ENCODE peak calls at places on chromosomes 11 and 22, in four cellular contexts. I, U, R and E are unnamed samples.

GRCh38 chr11:128152796-128153696 is 434.3 kb downstream of the ETS1 start:
- DNase-seq in I (no peak), R (no peak), U (no peak), E (no peak)

GRCh38 chr11:74731301-74732094 is at the start of gene CHRDL2:
- DNase-seq in R (no peak), I (no peak), U (no peak), E (no peak)

GRCh38 chr11:83078269-83078668 is 6.6 kb upstream of the RAB30 start:
- DNase-seq in I (no peak), U (no peak), R (no peak), E (no peak)

GRCh38 chr11:9016916-9017642 is 13.3 kb upstream of the NRIP3 start:
- DNase-seq in U (no peak), I (no peak), R (no peak), E (no peak)

GRCh38 chr11:131977854-131978253 is 607.4 kb downstream of the NTM start:
- DNase-seq in U (no peak), R (no peak), I (no peak), E (peak; percentile 31)

GRCh38 chr11:61912991-61913698 is 4.2 kb downstream of the RAB3IL1 start:
- DNase-seq in I (no peak), R (no peak), U (peak; percentile 14), E (no peak)

GRCh38 chr11:77413850-77414249 is 60.0 kb downstream of the PAK1 start:
- DNase-seq in R (no peak), U (no peak), I (no peak), E (no peak)

GRCh38 chr11:3845670-3846069 is 4.9 kb upstream of the RHOG start:
- DNase-seq in I (no peak), U (no peak), R (no peak), E (no peak)

GRCh38 chr22:37805878-37806277 is 1.9 kb upstream of the GCAT start:
- DNase-seq in U (no peak), I (no peak), R (no peak), E (no peak)

GRCh38 chr11:62082292-62082657 is 41.5 kb upstream of the INCENP start:
- DNase-seq in R (no peak), I (no peak), U (no peak), E (no peak)

GRCh38 chr22:27987557-27987956 is 68.5 kb upstream of the PITPNB start:
- DNase-seq in U (no peak), R (no peak), I (no peak), E (peak; percentile 79)

GRCh38 chr11:58509730-58510129 is 1.8 kb upstream of the OR5B21 start:
- DNase-seq in I (no peak), R (no peak), U (no peak), E (no peak)

GRCh38 chr11:129871914-129872313 is 23.5 kb downstream of the NFRKB start:
- DNase-seq in U (no peak), R (no peak), I (no peak), E (no peak)
- TF ChIP-seq CTCF in U (no peak), R (no peak), I (no peak), E (no peak)

GRCh38 chr11:111917312-111917711 is 1.4 kb upstream of the C11orf52 start:
- DNase-seq in I (no peak), R (no peak), U (no peak), E (no peak)

GRCh38 chr11:111920908-111921307 is 2.2 kb downstream of the C11orf52 start:
- DNase-seq in U (no peak), I (no peak), R (no peak), E (no peak)

GRCh38 chr11:111917788-111918187 is 925 bp upstream of the C11orf52 start:
- DNase-seq in U (no peak), I (no peak), R (no peak), E (no peak)

GRCh38 chr11:111916768-111917167 is 1.9 kb upstream of the C11orf52 start:
- DNase-seq in R (no peak), U (no peak), I (no peak), E (no peak)

DNA sequence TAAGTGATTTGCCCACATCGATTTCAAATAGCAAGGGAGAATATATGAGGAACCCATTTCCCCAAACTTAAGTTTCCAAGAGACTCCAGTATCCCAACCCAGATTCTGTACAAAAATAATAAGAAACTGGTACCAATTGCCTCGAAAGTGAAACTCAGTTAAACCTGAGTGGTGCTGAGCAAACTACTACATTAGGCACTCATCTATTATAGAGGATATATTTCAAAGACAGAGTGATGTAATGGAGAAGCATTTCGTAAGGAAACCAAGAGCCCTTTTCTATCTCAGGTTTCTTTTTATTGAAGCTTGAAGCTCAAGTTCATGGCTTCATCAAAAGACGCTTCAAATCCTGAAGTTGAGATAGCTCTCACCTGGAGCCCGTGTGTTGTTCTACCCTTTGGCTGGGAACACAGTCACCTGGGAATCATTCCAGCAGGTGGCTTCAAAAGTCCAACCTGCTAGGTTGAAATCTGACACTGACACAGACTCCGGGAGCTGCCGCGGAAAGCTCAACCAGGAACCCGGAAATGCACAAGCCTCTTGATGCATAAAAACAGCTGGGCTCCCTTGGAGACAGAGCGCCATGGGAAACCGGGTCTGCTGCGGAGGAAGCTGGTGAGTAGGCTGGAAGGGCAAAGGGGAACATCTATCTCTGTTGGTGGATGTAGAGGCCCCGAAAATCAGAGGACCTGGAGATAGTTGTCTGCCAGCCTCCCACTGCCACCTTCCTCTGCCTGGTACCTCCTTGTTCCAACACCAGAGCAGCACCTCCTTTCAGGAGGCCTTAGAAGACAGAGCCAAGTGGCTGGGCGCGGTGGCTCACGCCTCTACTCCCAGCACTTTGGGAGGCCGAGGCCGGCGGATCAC is at the start of gene C11orf52:
- DNase-seq in R (no peak), I (no peak), U (peak; percentile 87), E (no peak)
- H3K4me3 ChIP-seq in R (no peak within 1 kb of the TSS), I (peak within 1 kb of the TSS; percentile 11), U (peak within 1 kb of the TSS; percentile 21), E (peak within 1 kb of the TSS; percentile 16)

DNA sequence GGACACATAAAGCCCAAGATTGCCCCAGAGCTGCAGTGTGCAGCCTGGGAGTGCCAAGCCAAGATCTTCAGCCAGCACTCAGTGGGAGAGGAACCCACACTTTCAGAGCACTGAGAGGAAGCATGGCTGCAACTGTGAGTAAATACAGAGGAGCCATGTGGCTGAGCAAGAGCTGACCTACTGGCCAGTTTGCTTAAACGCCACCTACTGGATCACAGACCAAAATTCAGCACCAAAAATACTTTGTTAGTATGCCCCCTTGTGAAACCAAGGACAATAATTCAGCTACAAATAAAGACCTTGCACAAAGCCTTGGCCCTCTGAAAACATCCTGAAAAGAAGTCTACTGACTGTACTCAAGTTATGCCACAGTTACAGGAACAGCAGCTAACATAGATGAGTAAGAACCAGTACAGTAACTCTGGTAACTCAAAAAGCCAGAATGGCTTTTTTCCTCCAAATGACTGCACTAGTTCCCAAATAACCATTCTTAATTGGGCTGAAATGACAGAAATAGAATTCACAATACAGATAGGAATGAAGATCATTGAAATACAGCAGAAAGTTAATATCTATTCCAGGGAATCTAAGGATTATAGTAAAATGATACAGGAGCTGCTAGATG is 10.1 kb upstream of the OR4A15 start:
- DNase-seq in I (no peak), U (no peak), R (no peak), E (no peak)
- TF ChIP-seq CTCF in I (no peak), U (no peak), R (no peak), E (no peak)

GRCh38 chr11:30018443-30018842 is 1.6 kb upstream of the KCNA4 start:
- DNase-seq in U (no peak), I (no peak), R (no peak), E (no peak)

GRCh38 chr11:30017467-30017895 is 651 bp upstream of the KCNA4 start:
- DNase-seq in I (no peak), U (no peak), R (no peak), E (no peak)

GRCh38 chr11:30015725-30016449 is 943 bp downstream of the KCNA4 start:
- DNase-seq in I (no peak), U (no peak), R (no peak), E (no peak)

GRCh38 chr11:30019481-30019880 is 2.7 kb upstream of the KCNA4 start:
- DNase-seq in U (no peak), I (no peak), R (no peak), E (no peak)

DNA sequence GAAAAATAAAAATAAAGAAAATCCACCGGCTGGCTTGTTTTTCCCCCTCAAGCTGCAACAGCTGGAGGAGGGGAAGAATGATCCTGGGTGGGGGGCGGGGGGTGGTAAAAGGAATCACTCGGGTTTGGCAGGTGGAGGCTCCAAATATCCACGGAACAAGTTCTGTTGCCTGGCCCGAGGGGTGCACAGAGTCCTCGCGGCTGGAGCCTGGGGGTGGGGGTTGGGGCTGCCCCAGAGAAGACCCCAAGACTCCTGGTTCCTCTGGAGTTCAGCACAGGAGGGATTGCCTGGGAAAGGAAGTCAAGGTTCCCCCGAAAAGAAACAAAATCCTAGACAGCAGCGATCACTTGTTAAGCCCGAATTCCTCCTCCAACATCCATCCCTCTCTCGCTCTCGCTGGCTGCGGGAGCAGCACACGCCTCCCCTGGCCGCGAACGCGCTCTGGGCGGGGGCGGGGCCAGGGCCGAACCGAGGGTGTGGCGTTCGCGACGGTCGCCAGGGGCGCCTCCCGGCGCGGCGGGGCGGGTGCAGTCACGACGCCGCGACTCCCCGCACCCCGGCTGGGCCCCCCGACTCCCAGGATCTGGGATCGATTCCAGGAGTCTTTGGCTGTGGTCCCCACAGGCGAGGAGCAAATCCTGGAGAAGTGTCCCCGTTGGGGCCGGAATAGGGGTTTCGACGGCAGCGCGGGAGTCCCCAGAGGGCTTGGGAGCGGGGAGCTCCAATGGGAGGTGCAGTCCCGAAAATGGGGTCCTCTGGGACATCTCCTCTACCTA is at the start of gene KCNA4:
- DNase-seq in R (no peak), U (no peak), I (no peak), E (no peak)
- H3K4me3 ChIP-seq in R (peak within 1 kb of the TSS; percentile 40), U (no peak within 1 kb of the TSS), I (peak within 1 kb of the TSS; percentile 12), E (no peak within 1 kb of the TSS)

DNA sequence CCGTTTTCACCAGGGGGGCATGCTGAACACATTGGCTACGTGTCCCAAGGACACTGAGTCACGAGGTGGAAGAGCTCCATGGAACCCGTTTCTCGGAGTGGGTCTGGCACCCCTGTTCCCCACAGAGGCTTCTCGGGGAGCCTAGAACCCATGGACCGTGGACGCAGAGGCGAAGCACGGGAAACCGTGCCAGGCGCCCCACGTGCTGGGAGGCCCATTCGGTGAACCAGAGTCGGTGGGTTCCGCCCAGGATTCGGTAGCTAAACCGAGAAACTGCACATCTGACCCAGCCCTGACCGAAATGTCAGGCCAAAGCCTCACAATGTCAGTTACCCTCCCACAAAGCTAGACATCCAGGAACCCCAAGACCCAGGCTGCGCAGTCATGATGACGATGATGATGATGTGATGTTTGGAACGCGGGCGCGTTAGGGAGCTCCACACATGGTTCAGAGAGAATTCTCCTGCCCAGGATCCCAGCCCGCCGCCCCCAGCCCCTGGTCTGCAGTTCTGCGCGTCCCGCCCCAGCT is 28.5 kb upstream of the WNT11 start:
- DNase-seq in U (peak; percentile 51), I (peak; percentile 31), R (no peak), E (no peak)
- TF ChIP-seq CTCF in U (no peak), I (no peak), R (no peak), E (no peak)